ENCODE peak calls at places on chromosomes 5 and 9, in four cellular contexts. One of them, this sample, is unnamed.
A peak's percentile ranks its signal among the peaks of the same experiment; 100 is the strongest.

GRCh38 chr9:134267305-134268265 is 58.7 kb upstream of the RXRA start:
- DNase-seq in HT1080: no peak
- DNase-seq in amygdala: no peak
- DNase-seq in kidney: no peak
- DNase-seq in this sample: no peak

GRCh38 chr5:151063136-151063544 is 17.7 kb downstream of the TNIP1 start:
- DNase-seq in amygdala: no peak
- DNase-seq in kidney: no peak
- DNase-seq in HT1080: peak; percentile 76
- DNase-seq in this sample: no peak

GRCh38 chr5:177416334-177416733 is 7.0 kb upstream of the F12 start:
- DNase-seq in HT1080: no peak
- DNase-seq in kidney: no peak
- DNase-seq in amygdala: no peak
- DNase-seq in this sample: no peak

GRCh38 chr9:20319641-20320337 is 302.5 kb downstream of the MLLT3 start:
- DNase-seq in amygdala: no peak
- DNase-seq in kidney: no peak
- DNase-seq in HT1080: peak; percentile 60
- DNase-seq in this sample: no peak

GRCh38 chr9:127144670-127145458 is 22.4 kb upstream of the ANGPTL2 start:
- DNase-seq in kidney: peak; percentile 65
- DNase-seq in HT1080: no peak
- DNase-seq in amygdala: no peak
- DNase-seq in this sample: no peak

GRCh38 chr5:59496524-59497134 is 396.9 kb downstream of the PDE4D start:
- DNase-seq in HT1080: peak; percentile 35
- DNase-seq in amygdala: no peak
- DNase-seq in kidney: no peak
- DNase-seq in this sample: no peak

GRCh38 chr5:146647656-146648199 is 131.7 kb upstream of the GPR151 start:
- DNase-seq in kidney: no peak
- DNase-seq in HT1080: no peak
- DNase-seq in amygdala: peak; percentile 14
- DNase-seq in this sample: no peak

GRCh38 chr5:57280811-57281301 is 107.0 kb downstream of the GPBP1 start:
- DNase-seq in kidney: no peak
- DNase-seq in amygdala: no peak
- DNase-seq in HT1080: no peak
- DNase-seq in this sample: no peak

GRCh38 chr5:62791059-62791458 is 212.4 kb downstream of the LRRC70 start:
- DNase-seq in kidney: no peak
- DNase-seq in amygdala: no peak
- DNase-seq in HT1080: peak; percentile 7
- DNase-seq in this sample: no peak

GRCh38 chr5:78591972-78592700 is 56.4 kb downstream of the LHFPL2 start:
- DNase-seq in HT1080: no peak
- DNase-seq in kidney: no peak
- DNase-seq in amygdala: no peak
- DNase-seq in this sample: no peak

GRCh38 chr5:172453206-172453985 is 929 bp downstream of the SH3PXD2B start:
- DNase-seq in HT1080: peak; percentile 70
- DNase-seq in amygdala: peak; percentile 23
- DNase-seq in kidney: no peak
- DNase-seq in this sample: no peak

GRCh38 chr9:114487607-114488300 is 17.5 kb downstream of the WHRN start:
- DNase-seq in amygdala: peak; percentile 21
- DNase-seq in kidney: peak; percentile 46
- DNase-seq in HT1080: peak; percentile 63
- DNase-seq in this sample: no peak

GRCh38 chr5:91443028-91443427 is 59.9 kb upstream of the ARRDC3 start:
- DNase-seq in amygdala: no peak
- DNase-seq in kidney: no peak
- DNase-seq in HT1080: peak; percentile 19
- DNase-seq in this sample: no peak

GRCh38 chr5:84724683-84725082 is 340.0 kb upstream of the EDIL3 start:
- DNase-seq in amygdala: no peak
- DNase-seq in kidney: no peak
- DNase-seq in HT1080: peak; percentile 61
- DNase-seq in this sample: no peak

GRCh38 chr5:180299526-180299925 is 7.6 kb upstream of the MAPK9 start:
- DNase-seq in amygdala: no peak
- DNase-seq in kidney: no peak
- DNase-seq in HT1080: no peak
- DNase-seq in this sample: no peak

GRCh38 chr5:4797445-4797844 is 342.7 kb upstream of the ADAMTS16 start:
- DNase-seq in kidney: no peak
- DNase-seq in HT1080: no peak
- DNase-seq in amygdala: no peak
- DNase-seq in this sample: no peak

GRCh38 chr5:7382588-7382987 is 13.3 kb upstream of the ADCY2 start:
- DNase-seq in amygdala: no peak
- DNase-seq in kidney: no peak
- DNase-seq in HT1080: no peak
- DNase-seq in this sample: no peak

This sample was measured in naive thymus-derived CD8-positive, alpha-beta T cell.